ENCODE peak calls at places on chromosomes 7 and 10, in ten cellular contexts. One of them, this sample, is unnamed.

GRCh38 chr10:109992485-109992884 is 15.3 kb upstream of the ADD3 start:
- DNase-seq in SK-N-MC: no peak
- DNase-seq in left ventricle myocardium inferior: no peak
- DNase-seq in upper lobe of right lung: no peak
- DNase-seq in GM23248: peak; percentile 82
- DNase-seq in AG04450: peak; percentile 39
- DNase-seq in kidney: no peak
- DNase-seq in Panc1: no peak
- DNase-seq in CD8-positive, alpha-beta T cell: no peak
- DNase-seq in endodermal cell: no peak
- DNase-seq in this sample: no peak

GRCh38 chr7:40716052-40716451 is 581.2 kb downstream of the SUGCT start:
- DNase-seq in SK-N-MC: no peak
- DNase-seq in Panc1: no peak
- DNase-seq in CD8-positive, alpha-beta T cell: no peak
- DNase-seq in left ventricle myocardium inferior: no peak
- DNase-seq in kidney: no peak
- DNase-seq in AG04450: no peak
- DNase-seq in endodermal cell: no peak
- DNase-seq in upper lobe of right lung: no peak
- DNase-seq in GM23248: peak; percentile 31
- DNase-seq in this sample: no peak

GRCh38 chr10:17655567-17656146 is 11.7 kb downstream of the STAM start:
- DNase-seq in endodermal cell: no peak
- DNase-seq in left ventricle myocardium inferior: no peak
- DNase-seq in AG04450: no peak
- DNase-seq in GM23248: no peak
- DNase-seq in upper lobe of right lung: no peak
- DNase-seq in CD8-positive, alpha-beta T cell: no peak
- DNase-seq in kidney: no peak
- DNase-seq in SK-N-MC: no peak
- DNase-seq in Panc1: no peak
- DNase-seq in this sample: no peak

GRCh38 chr10:1395025-1395981 is 339.1 kb downstream of the WDR37 start:
- DNase-seq in AG04450: no peak
- DNase-seq in left ventricle myocardium inferior: no peak
- DNase-seq in endodermal cell: no peak
- DNase-seq in SK-N-MC: no peak
- DNase-seq in upper lobe of right lung: no peak
- DNase-seq in CD8-positive, alpha-beta T cell: no peak
- DNase-seq in kidney: no peak
- DNase-seq in Panc1: no peak
- DNase-seq in GM23248: no peak
- DNase-seq in this sample: no peak

GRCh38 chr10:98041352-98042043 is 11.1 kb upstream of the CRTAC1 start:
- DNase-seq in AG04450: peak; percentile 10
- DNase-seq in endodermal cell: peak; percentile 94
- DNase-seq in kidney: no peak
- DNase-seq in upper lobe of right lung: peak; percentile 74
- DNase-seq in Panc1: peak; percentile 58
- DNase-seq in left ventricle myocardium inferior: peak; percentile 44
- DNase-seq in CD8-positive, alpha-beta T cell: no peak
- DNase-seq in GM23248: peak; percentile 73
- DNase-seq in SK-N-MC: no peak
- DNase-seq in this sample: peak; percentile 64

GRCh38 chr7:156764016-156764669 is 123.6 kb downstream of the RNF32 start:
- DNase-seq in GM23248: peak; percentile 87
- DNase-seq in AG04450: peak; percentile 51
- DNase-seq in CD8-positive, alpha-beta T cell: no peak
- DNase-seq in endodermal cell: peak; percentile 75
- DNase-seq in kidney: peak; percentile 89
- DNase-seq in SK-N-MC: no peak
- DNase-seq in left ventricle myocardium inferior: peak; percentile 56
- DNase-seq in Panc1: no peak
- DNase-seq in upper lobe of right lung: peak; percentile 79
- DNase-seq in this sample: peak; percentile 64

GRCh38 chr7:47034180-47034579 is 547.7 kb downstream of the TNS3 start:
- DNase-seq in endodermal cell: no peak
- DNase-seq in Panc1: no peak
- DNase-seq in CD8-positive, alpha-beta T cell: no peak
- DNase-seq in left ventricle myocardium inferior: no peak
- DNase-seq in GM23248: peak; percentile 60
- DNase-seq in AG04450: no peak
- DNase-seq in SK-N-MC: no peak
- DNase-seq in kidney: no peak
- DNase-seq in upper lobe of right lung: no peak
- DNase-seq in this sample: no peak

GRCh38 chr7:39589323-39590111 is 23.3 kb downstream of the YAE1 start:
- DNase-seq in GM23248: peak; percentile 87
- DNase-seq in Panc1: no peak
- DNase-seq in AG04450: no peak
- DNase-seq in SK-N-MC: no peak
- DNase-seq in left ventricle myocardium inferior: no peak
- DNase-seq in CD8-positive, alpha-beta T cell: no peak
- DNase-seq in endodermal cell: peak; percentile 80
- DNase-seq in kidney: no peak
- DNase-seq in upper lobe of right lung: no peak
- DNase-seq in this sample: no peak

DNA sequence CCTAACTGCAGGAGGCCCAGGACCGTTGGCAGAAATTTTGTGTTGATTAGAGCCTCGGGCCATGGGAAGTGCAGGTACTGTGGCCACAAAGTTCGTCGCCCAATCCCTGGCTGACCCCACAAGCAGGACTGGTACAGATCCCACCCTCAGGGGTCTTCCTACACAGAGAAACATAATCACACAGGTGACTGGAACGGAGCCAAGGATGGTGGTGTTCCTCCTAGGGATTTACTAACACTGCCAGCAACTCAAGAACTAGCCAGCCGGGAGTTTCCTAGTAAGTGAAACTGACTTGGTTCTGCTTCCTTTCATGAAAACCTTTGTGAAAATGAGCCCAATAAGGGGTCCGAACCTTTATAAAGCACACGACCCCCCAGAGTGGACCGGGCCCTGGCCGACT is 5.7 kb downstream of the CUX1 start:
- DNase-seq in CD8-positive, alpha-beta T cell: no peak
- DNase-seq in kidney: no peak
- DNase-seq in upper lobe of right lung: peak; percentile 20
- DNase-seq in endodermal cell: no peak
- DNase-seq in left ventricle myocardium inferior: no peak
- DNase-seq in GM23248: no peak
- DNase-seq in Panc1: no peak
- DNase-seq in SK-N-MC: no peak
- DNase-seq in AG04450: no peak
- DNase-seq in this sample: no peak
- H3K27ac ChIP-seq in CD8-positive, alpha-beta T cell: no peak overlapping the region
- H3K27ac ChIP-seq in kidney: peak overlapping the region; percentile 25
- H3K27ac ChIP-seq in upper lobe of right lung: no peak overlapping the region
- H3K27ac ChIP-seq in endodermal cell: no peak overlapping the region
- H3K27ac ChIP-seq in left ventricle myocardium inferior: peak overlapping the region; percentile 46
- H3K27ac ChIP-seq in GM23248: no peak overlapping the region
- H3K27ac ChIP-seq in Panc1: no peak overlapping the region
- H3K27ac ChIP-seq in SK-N-MC: no peak overlapping the region
- H3K27ac ChIP-seq in AG04450: no peak overlapping the region
- H3K27ac ChIP-seq in this sample: no peak overlapping the region

DNA sequence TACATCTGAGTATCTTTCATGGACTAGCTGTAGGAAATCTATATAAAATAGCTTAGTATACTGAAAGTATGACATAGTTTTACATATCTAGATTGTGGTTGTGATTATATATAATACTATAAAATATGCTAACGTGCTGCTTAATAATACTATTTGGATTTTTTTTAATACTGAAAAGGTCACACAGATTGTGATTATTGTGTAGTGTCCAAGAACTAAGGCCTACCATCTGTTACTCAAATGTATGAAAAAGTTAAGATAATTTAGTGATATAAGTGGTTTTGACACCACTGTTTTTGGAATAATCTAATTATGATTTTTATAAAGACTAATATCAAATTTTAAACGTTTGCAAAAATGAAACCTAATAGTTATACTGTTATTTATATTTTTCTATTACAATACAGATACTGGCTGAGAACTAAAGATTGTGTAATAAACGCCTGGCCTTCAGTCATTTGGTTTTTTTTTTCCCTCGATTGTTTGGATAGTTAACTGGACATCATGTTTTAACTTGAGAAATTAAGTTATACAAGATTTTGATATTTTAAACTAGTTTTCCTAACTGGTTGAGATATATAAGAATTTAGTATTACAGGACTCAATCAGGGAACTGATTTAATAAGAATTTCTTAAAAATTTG is 12.6 kb downstream of the PTEN start:
- DNase-seq in CD8-positive, alpha-beta T cell: no peak
- DNase-seq in endodermal cell: no peak
- DNase-seq in AG04450: no peak
- DNase-seq in upper lobe of right lung: no peak
- DNase-seq in kidney: no peak
- DNase-seq in left ventricle myocardium inferior: no peak
- DNase-seq in Panc1: no peak
- DNase-seq in SK-N-MC: no peak
- DNase-seq in GM23248: peak; percentile 40
- DNase-seq in this sample: no peak
- H3K27ac ChIP-seq in CD8-positive, alpha-beta T cell: no peak overlapping the region
- H3K27ac ChIP-seq in endodermal cell: no peak overlapping the region
- H3K27ac ChIP-seq in AG04450: no peak overlapping the region
- H3K27ac ChIP-seq in upper lobe of right lung: no peak overlapping the region
- H3K27ac ChIP-seq in kidney: no peak overlapping the region
- H3K27ac ChIP-seq in left ventricle myocardium inferior: no peak overlapping the region
- H3K27ac ChIP-seq in Panc1: no peak overlapping the region
- H3K27ac ChIP-seq in SK-N-MC: no peak overlapping the region
- H3K27ac ChIP-seq in GM23248: no peak overlapping the region
- H3K27ac ChIP-seq in this sample: no peak overlapping the region

GRCh38 chr10:102620138-102620591 is 24.1 kb upstream of the TRIM8 start:
- DNase-seq in upper lobe of right lung: no peak
- DNase-seq in endodermal cell: peak; percentile 47
- DNase-seq in Panc1: no peak
- DNase-seq in GM23248: no peak
- DNase-seq in AG04450: no peak
- DNase-seq in left ventricle myocardium inferior: peak; percentile 79
- DNase-seq in SK-N-MC: no peak
- DNase-seq in CD8-positive, alpha-beta T cell: no peak
- DNase-seq in kidney: peak; percentile 33
- DNase-seq in this sample: no peak

GRCh38 chr10:102617816-102618215 is 26.5 kb upstream of the TRIM8 start:
- DNase-seq in Panc1: no peak
- DNase-seq in GM23248: no peak
- DNase-seq in kidney: peak; percentile 66
- DNase-seq in endodermal cell: no peak
- DNase-seq in AG04450: no peak
- DNase-seq in SK-N-MC: no peak
- DNase-seq in left ventricle myocardium inferior: no peak
- DNase-seq in upper lobe of right lung: no peak
- DNase-seq in CD8-positive, alpha-beta T cell: no peak
- DNase-seq in this sample: no peak

GRCh38 chr10:102620615-102621417 is 23.5 kb upstream of the TRIM8 start:
- DNase-seq in upper lobe of right lung: no peak
- DNase-seq in left ventricle myocardium inferior: peak; percentile 57
- DNase-seq in CD8-positive, alpha-beta T cell: no peak
- DNase-seq in GM23248: no peak
- DNase-seq in endodermal cell: peak; percentile 50
- DNase-seq in AG04450: no peak
- DNase-seq in kidney: peak; percentile 55
- DNase-seq in Panc1: no peak
- DNase-seq in SK-N-MC: no peak
- DNase-seq in this sample: no peak

GRCh38 chr10:102621418-102622325 is 22.6 kb upstream of the TRIM8 start:
- DNase-seq in GM23248: peak; percentile 50
- DNase-seq in kidney: peak; percentile 54
- DNase-seq in endodermal cell: no peak
- DNase-seq in SK-N-MC: no peak
- DNase-seq in upper lobe of right lung: no peak
- DNase-seq in left ventricle myocardium inferior: no peak
- DNase-seq in Panc1: no peak
- DNase-seq in AG04450: no peak
- DNase-seq in CD8-positive, alpha-beta T cell: no peak
- DNase-seq in this sample: no peak

DNA sequence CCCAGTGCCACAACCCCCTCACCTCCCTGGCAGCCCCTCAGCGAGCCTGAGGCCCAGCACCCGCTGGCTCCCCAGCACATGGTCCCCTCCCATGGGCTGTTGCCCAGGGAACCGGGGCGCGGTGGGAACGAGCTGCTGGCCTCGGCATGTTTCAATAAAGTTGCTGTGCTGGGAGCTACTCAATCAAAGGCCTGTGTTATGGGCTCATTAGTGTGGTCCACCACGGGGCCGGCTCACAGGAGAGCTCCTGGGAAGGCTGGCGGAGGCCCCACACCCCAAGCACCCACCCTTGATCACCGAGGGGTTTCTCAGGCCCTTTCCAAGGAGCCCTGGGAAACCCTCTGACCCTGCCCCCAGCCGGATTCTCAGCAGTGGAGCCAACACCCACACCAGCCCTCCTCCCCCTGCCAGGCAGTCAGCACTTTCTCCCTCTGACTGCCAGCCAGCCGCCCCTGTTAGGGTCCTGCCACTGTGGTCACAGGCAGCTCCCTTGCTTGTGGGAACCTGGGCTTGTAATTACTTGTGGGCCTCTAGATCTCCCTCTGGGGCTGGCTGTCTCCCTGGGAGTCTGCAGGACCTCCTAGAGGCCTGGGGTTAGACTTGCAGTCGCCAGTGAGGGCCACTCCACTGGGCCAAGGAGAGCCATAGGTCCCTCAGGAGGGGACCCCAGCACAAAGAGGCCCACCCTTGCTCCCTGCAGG is 24.8 kb upstream of the TRIM8 start:
- DNase-seq in CD8-positive, alpha-beta T cell: no peak
- DNase-seq in endodermal cell: peak; percentile 51
- DNase-seq in AG04450: no peak
- DNase-seq in GM23248: no peak
- DNase-seq in SK-N-MC: no peak
- DNase-seq in kidney: peak; percentile 65
- DNase-seq in left ventricle myocardium inferior: no peak
- DNase-seq in upper lobe of right lung: no peak
- DNase-seq in Panc1: no peak
- DNase-seq in this sample: no peak
- H3K27ac ChIP-seq in CD8-positive, alpha-beta T cell: no peak overlapping the region
- H3K27ac ChIP-seq in endodermal cell: peak overlapping the region; percentile 44
- H3K27ac ChIP-seq in AG04450: peak overlapping the region; percentile 2
- H3K27ac ChIP-seq in GM23248: no peak overlapping the region
- H3K27ac ChIP-seq in SK-N-MC: no peak overlapping the region
- H3K27ac ChIP-seq in kidney: no peak overlapping the region
- H3K27ac ChIP-seq in left ventricle myocardium inferior: peak overlapping the region; percentile 85
- H3K27ac ChIP-seq in upper lobe of right lung: peak overlapping the region; percentile 76
- H3K27ac ChIP-seq in Panc1: no peak overlapping the region
- H3K27ac ChIP-seq in this sample: peak overlapping the region; percentile 87

GRCh38 chr7:151374726-151375125 is 33.1 kb downstream of the NUB1 start:
- DNase-seq in Panc1: no peak
- DNase-seq in GM23248: no peak
- DNase-seq in endodermal cell: no peak
- DNase-seq in kidney: peak; percentile 61
- DNase-seq in SK-N-MC: no peak
- DNase-seq in CD8-positive, alpha-beta T cell: no peak
- DNase-seq in AG04450: no peak
- DNase-seq in left ventricle myocardium inferior: no peak
- DNase-seq in upper lobe of right lung: no peak
- DNase-seq in this sample: no peak

GRCh38 chr7:151371266-151371665 is 29.7 kb downstream of the NUB1 start:
- DNase-seq in SK-N-MC: no peak
- DNase-seq in Panc1: no peak
- DNase-seq in upper lobe of right lung: no peak
- DNase-seq in left ventricle myocardium inferior: no peak
- DNase-seq in AG04450: no peak
- DNase-seq in endodermal cell: no peak
- DNase-seq in CD8-positive, alpha-beta T cell: no peak
- DNase-seq in GM23248: no peak
- DNase-seq in kidney: no peak
- DNase-seq in this sample: no peak

GRCh38 chr7:151373599-151373998 is 32.0 kb downstream of the NUB1 start:
- DNase-seq in SK-N-MC: no peak
- DNase-seq in AG04450: no peak
- DNase-seq in kidney: peak; percentile 56
- DNase-seq in upper lobe of right lung: no peak
- DNase-seq in Panc1: no peak
- DNase-seq in endodermal cell: peak; percentile 49
- DNase-seq in left ventricle myocardium inferior: no peak
- DNase-seq in CD8-positive, alpha-beta T cell: no peak
- DNase-seq in GM23248: no peak
- DNase-seq in this sample: no peak

GRCh38 chr7:151374139-151374538 is 32.5 kb downstream of the NUB1 start:
- DNase-seq in CD8-positive, alpha-beta T cell: no peak
- DNase-seq in endodermal cell: peak; percentile 56
- DNase-seq in kidney: no peak
- DNase-seq in GM23248: no peak
- DNase-seq in AG04450: no peak
- DNase-seq in left ventricle myocardium inferior: peak; percentile 38
- DNase-seq in SK-N-MC: no peak
- DNase-seq in upper lobe of right lung: no peak
- DNase-seq in Panc1: no peak
- DNase-seq in this sample: no peak

DNA sequence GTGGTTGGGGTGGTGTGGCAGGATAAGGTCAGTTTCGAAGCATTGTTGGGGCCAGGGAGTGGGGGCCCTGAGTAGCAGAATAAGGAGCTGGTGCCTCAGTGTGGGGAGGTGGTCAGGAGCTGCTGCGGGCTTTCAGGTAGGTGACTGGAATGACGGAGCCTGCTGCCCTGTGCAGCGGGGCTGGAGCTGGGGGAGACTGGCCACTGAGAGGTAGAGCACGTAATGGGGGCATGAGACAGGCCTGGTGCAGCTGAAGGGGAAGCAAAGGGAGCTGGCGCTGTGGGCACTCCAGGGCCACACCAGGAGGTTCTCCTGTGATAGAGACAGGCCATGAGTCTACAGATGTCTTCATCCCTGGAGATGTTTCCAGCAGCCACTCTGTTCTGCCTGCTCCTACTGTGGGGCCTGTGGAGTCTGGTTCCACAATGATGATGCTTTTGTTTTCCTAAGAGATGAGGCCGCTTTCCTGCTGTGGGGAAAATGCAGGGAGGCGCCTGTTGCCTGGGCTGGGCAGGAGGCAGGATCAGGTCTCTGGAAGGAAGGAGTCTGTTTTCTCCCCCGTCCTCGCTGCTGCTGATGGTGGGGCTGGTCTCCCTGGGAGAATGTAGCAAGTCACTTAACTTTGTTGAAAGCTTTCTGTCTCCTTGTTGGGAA is 31.1 kb downstream of the NUB1 start:
- DNase-seq in CD8-positive, alpha-beta T cell: no peak
- DNase-seq in AG04450: no peak
- DNase-seq in kidney: peak; percentile 28
- DNase-seq in left ventricle myocardium inferior: no peak
- DNase-seq in SK-N-MC: no peak
- DNase-seq in GM23248: no peak
- DNase-seq in upper lobe of right lung: no peak
- DNase-seq in Panc1: no peak
- DNase-seq in endodermal cell: peak; percentile 75
- DNase-seq in this sample: no peak
- H3K27ac ChIP-seq in CD8-positive, alpha-beta T cell: no peak overlapping the region
- H3K27ac ChIP-seq in AG04450: no peak overlapping the region
- H3K27ac ChIP-seq in kidney: no peak overlapping the region
- H3K27ac ChIP-seq in left ventricle myocardium inferior: no peak overlapping the region
- H3K27ac ChIP-seq in SK-N-MC: no peak overlapping the region
- H3K27ac ChIP-seq in GM23248: no peak overlapping the region
- H3K27ac ChIP-seq in upper lobe of right lung: no peak overlapping the region
- H3K27ac ChIP-seq in Panc1: peak overlapping the region; percentile 40
- H3K27ac ChIP-seq in endodermal cell: no peak overlapping the region
- H3K27ac ChIP-seq in this sample: no peak overlapping the region